ENCODE peak calls at places on chromosomes 6 and 20, in five cellular contexts. L, K, N, U and Y are unnamed samples.

GRCh38 chr6:28922004-28922840 is 1.6 kb downstream of the TRIM27 start:
- DNase-seq in L (no peak), N (no peak), U (peak; percentile 62), K (no peak), Y (no peak)

GRCh38 chr20:43831496-43832065 is 83.1 kb upstream of the TOX2 start:
- DNase-seq in L (no peak), N (no peak), U (no peak), K (peak; percentile 52), Y (no peak)

GRCh38 chr6:116836943-116837342 is 8.1 kb upstream of the GPRC6A start:
- DNase-seq in U (no peak), N (no peak), L (no peak), K (no peak), Y (no peak)

GRCh38 chr6:54813901-54814300 is 32.7 kb upstream of the FAM83B start:
- DNase-seq in N (no peak), K (no peak), U (no peak), L (no peak), Y (no peak)

GRCh38 chr6:110287462-110288341 is 70.4 kb downstream of the METTL24 start:
- DNase-seq in K (no peak), L (no peak), N (no peak), U (no peak), Y (no peak)

GRCh38 chr6:29502597-29502996 is 14.8 kb upstream of the MAS1L start:
- DNase-seq in N (no peak), K (no peak), L (no peak), U (no peak), Y (no peak)

GRCh38 chr6:109059148-109059547 is 35.5 kb downstream of the SESN1 start:
- DNase-seq in K (no peak), L (no peak), U (no peak), N (peak; percentile 23), Y (no peak)

GRCh38 chr6:100346203-100346602 is 118.5 kb downstream of the SIM1 start:
- DNase-seq in L (no peak), K (no peak), N (no peak), U (no peak), Y (no peak)

GRCh38 chr6:119138906-119139541 is 60.6 kb upstream of the FAM184A start:
- DNase-seq in U (no peak), L (no peak), K (no peak), N (no peak), Y (no peak)

GRCh38 chr20:20205141-20205861 is 153.0 kb downstream of the CFAP61 start:
- DNase-seq in K (no peak), U (no peak), L (no peak), N (no peak), Y (no peak)

GRCh38 chr20:6588296-6588695 is 179.2 kb upstream of the BMP2 start:
- DNase-seq in N (no peak), K (no peak), L (no peak), U (no peak), Y (peak; percentile 54)

GRCh38 chr6:11798096-11798495 is 19.5 kb upstream of the ADTRP start:
- DNase-seq in L (no peak), N (no peak), K (no peak), U (no peak), Y (no peak)

GRCh38 chr6:26122402-26122792 is 35.2 kb downstream of the HFE start:
- DNase-seq in U (no peak), K (no peak), N (peak; percentile 38), L (no peak), Y (peak; percentile 14)

GRCh38 chr6:112030206-112030932 is 23.5 kb upstream of the CCN6 start:
- DNase-seq in L (no peak), N (no peak), K (no peak), U (no peak), Y (peak; percentile 51)

GRCh38 chr6:116191881-116192280 is 62.0 kb downstream of the TSPYL4 start:
- DNase-seq in U (no peak), L (no peak), N (no peak), K (no peak), Y (no peak)

GRCh38 chr6:170200458-170200891 is 90.4 kb downstream of the DLL1 start:
- DNase-seq in K (no peak), L (no peak), N (peak; percentile 3), U (no peak), Y (no peak)

GRCh38 chr6:5261545-5262109 is 314 bp downstream of the FARS2 start:
- DNase-seq in U (no peak), N (no peak), K (no peak), L (no peak), Y (no peak)

GRCh38 chr6:117956386-117956785 is 49.3 kb downstream of the SLC35F1 start:
- DNase-seq in K (no peak), L (no peak), N (no peak), U (no peak), Y (no peak)

GRCh38 chr6:25675172-25675571 is 23.2 kb downstream of the SCGN start:
- DNase-seq in N (no peak), K (no peak), L (no peak), U (no peak), Y (no peak)

GRCh38 chr20:18992418-18992817 is 178.8 kb downstream of the SCP2D1 start:
- DNase-seq in K (no peak), U (no peak), L (no peak), N (no peak), Y (no peak)

GRCh38 chr20:37693629-37694626 is at the start of gene CTNNBL1:
- DNase-seq in L (peak; percentile 94), U (peak; percentile 92), N (peak; percentile 96), K (peak; percentile 98), Y (peak; percentile 99)
- TF ChIP-seq POLR2A in L (no peak), U (peak; percentile 78), N (peak; percentile 70), K (peak; percentile 46), Y (no peak)

DNA sequence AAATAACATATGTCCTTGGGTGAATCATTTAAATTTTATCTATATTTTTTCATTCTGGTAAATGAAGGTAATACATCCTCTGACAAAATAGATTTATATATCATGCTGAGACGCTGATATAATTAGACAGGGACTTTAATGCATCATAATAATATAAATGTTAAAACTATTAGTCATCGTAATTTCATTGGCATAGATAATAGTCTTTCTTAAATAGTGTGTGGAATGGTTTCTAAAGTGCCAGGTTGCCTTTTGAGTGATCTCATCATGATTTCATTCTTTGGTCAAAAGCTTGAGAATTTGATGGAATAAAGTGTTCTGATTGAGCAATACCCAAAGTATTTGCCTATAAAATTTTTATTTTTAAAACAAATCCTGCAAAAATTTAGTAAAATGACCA is 43.2 kb upstream of the BMP5 start:
- DNase-seq in N (no peak), U (no peak), L (no peak), K (no peak), Y (no peak)
- H3K27ac ChIP-seq in N (no peak overlapping the region), U (no peak overlapping the region), L (no peak overlapping the region), K (no peak overlapping the region), Y (no peak overlapping the region)

GRCh38 chr6:85451586-85452306 is 1.9 kb downstream of the NT5E start:
- DNase-seq in N (no peak), K (no peak), L (no peak), U (no peak), Y (no peak)
- TF ChIP-seq POLR2A in N (no peak), K (no peak), L (no peak), U (no peak), Y (no peak)

GRCh38 chr6:6892706-6893601 is 214.8 kb upstream of the RREB1 start:
- DNase-seq in N (no peak), L (no peak), K (no peak), U (no peak), Y (no peak)

GRCh38 chr6:6891949-6892461 is 215.8 kb upstream of the RREB1 start:
- DNase-seq in K (no peak), L (no peak), U (no peak), N (no peak), Y (no peak)

GRCh38 chr6:6890400-6890858 is 217.3 kb upstream of the RREB1 start:
- DNase-seq in L (no peak), K (no peak), N (no peak), U (no peak), Y (peak; percentile 17)

GRCh38 chr6:6889601-6890000 is 218.2 kb upstream of the RREB1 start:
- DNase-seq in K (no peak), U (no peak), L (no peak), N (no peak), Y (no peak)

DNA sequence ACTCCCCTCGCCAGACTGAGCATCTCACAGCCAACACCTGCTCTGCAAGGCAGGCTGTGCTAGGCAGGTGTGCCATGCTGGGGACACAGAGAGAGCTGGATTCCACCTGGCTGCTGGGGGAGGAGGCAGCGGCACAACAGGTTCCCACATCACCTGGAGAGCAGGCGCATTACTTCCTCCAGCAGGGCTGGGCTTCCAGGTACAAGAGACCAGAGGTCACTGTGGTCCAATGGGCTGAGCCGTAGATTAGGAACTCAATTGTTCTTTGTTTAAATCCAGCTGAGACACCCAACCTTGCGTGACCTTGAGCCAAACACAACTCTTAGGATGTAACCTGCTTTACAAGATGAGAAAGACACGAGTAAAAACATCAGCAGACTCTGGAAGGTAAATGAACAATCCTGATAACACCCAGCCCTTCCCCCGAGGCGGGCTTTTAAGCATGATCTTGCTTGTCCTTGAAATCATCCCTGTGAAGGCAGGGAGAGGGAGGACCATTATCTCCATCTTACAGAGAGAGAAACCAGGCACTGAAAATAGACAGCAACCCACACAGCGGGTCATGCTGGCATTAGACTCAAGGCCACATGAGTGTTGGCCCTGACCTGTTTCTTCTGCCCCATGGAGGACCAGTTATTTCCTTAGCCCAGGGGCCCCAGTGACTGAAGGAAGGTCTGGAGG is 216.5 kb upstream of the RREB1 start:
- DNase-seq in U (no peak), K (no peak), N (no peak), L (no peak), Y (no peak)
- H3K27ac ChIP-seq in U (no peak overlapping the region), K (no peak overlapping the region), N (no peak overlapping the region), L (no peak overlapping the region), Y (no peak overlapping the region)

GRCh38 chr6:32666420-32667300 is at the start of gene HLA-DQB1:
- DNase-seq in K (no peak), N (peak; percentile 20), L (no peak), U (peak; percentile 75), Y (peak; percentile 63)

GRCh38 chr6:32665621-32666140 is 776 bp downstream of the HLA-DQB1 start:
- DNase-seq in N (no peak), L (no peak), K (no peak), U (no peak), Y (no peak)

GRCh38 chr6:32669240-32669639 is 2.8 kb upstream of the HLA-DQB1 start:
- DNase-seq in L (no peak), U (no peak), N (no peak), K (no peak), Y (no peak)

GRCh38 chr6:32669893-32670292 is 3.4 kb upstream of the HLA-DQB1 start:
- DNase-seq in K (no peak), N (no peak), U (no peak), L (no peak), Y (no peak)

GRCh38 chr6:32668226-32668747 is 1.8 kb upstream of the HLA-DQB1 start:
- DNase-seq in U (peak; percentile 41), L (no peak), K (no peak), N (peak; percentile 23), Y (peak; percentile 85)
- TF ChIP-seq POLR2A in U (no peak), L (no peak), K (no peak), N (no peak), Y (no peak)

GRCh38 chr6:44920952-44921491 is 407.1 kb upstream of the RUNX2 start:
- DNase-seq in N (no peak), L (no peak), U (no peak), K (no peak), Y (no peak)
- H3K27ac ChIP-seq in N (no peak overlapping the region), L (no peak overlapping the region), U (no peak overlapping the region), K (no peak overlapping the region), Y (no peak overlapping the region)

GRCh38 chr20:64035066-64035932 is 683 bp upstream of the C20orf204 start:
- DNase-seq in K (peak; percentile 42), N (no peak), L (no peak), U (no peak), Y (no peak)
- TF ChIP-seq POLR2A in K (no peak), N (no peak), L (no peak), U (no peak), Y (no peak)

GRCh38 chr6:154448448-154449096 is 61.9 kb downstream of the CNKSR3 start:
- DNase-seq in K (peak; percentile 87), U (no peak), N (no peak), L (no peak), Y (no peak)
- H3K27ac ChIP-seq in K (peak overlapping the region; percentile 79), U (no peak overlapping the region), N (peak overlapping the region; percentile 38), L (no peak overlapping the region), Y (no peak overlapping the region)